ENCODE peak calls at places on chromosomes 4 and X, in ten cellular contexts. U is DMS79 treated with DMSO at 0.1 percent for 48 hours; H is fibroblast of lung; A is H54; B is nephron progenitor cell; W is cerebellum; X is stimulated activated CD4-positive, alpha-beta T cell treated with anti-CD3 and anti-CD28 coated beads, Interleukin-2, amount 100 ng/mL, for 4 hours; R is NCI-H1694 treated with DMSO at 0.1 percent for 48 hours; J is NCI-H187; K is T-helper 2 cell. Z is an unnamed sample.

GRCh38 chr4:84530871-84531270 is 31.8 kb upstream of the NKX6-1 start:
- DNase-seq in W (no peak), K (no peak), U (no peak), B (no peak), H (peak), R (no peak), A (no peak), J (no peak), X (no peak), Z (no peak)

GRCh38 chr4:5416637-5417036 is 291.7 kb downstream of the EVC2 start:
- DNase-seq in A (no peak), B (no peak), H (no peak), W (no peak), J (no peak), X (no peak), K (no peak), U (no peak), R (no peak), Z (no peak)

GRCh38 chr4:123832173-123833026 is 435.8 kb downstream of the SPRY1 start:
- DNase-seq in K (no peak), B (no peak), H (peak), A (peak), X (no peak), W (no peak), J (no peak), R (no peak), U (no peak), Z (no peak)

GRCh38 chr4:151219091-151219490 is 57.9 kb upstream of the PRSS48 start:
- DNase-seq in B (no peak), W (no peak), X (no peak), R (no peak), H (no peak), J (no peak), U (no peak), K (no peak), A (no peak), Z (no peak)

GRCh38 chr4:153962311-153963039 is 173.6 kb upstream of the SFRP2 start:
- DNase-seq in A (no peak), J (no peak), B (no peak), K (peak), U (no peak), X (no peak), H (no peak), R (no peak), W (no peak), Z (no peak)

GRCh38 chrX:118346258-118347094 is 570 bp downstream of the WDR44 start:
- DNase-seq in K (peak), B (peak), A (no peak), X (peak), R (peak), H (no peak), J (peak), U (no peak), W (peak), Z (peak)

GRCh38 chr4:166066936-166067335 is 193.9 kb downstream of the TLL1 start:
- DNase-seq in H (no peak), K (no peak), U (no peak), R (no peak), A (no peak), J (no peak), W (no peak), B (no peak), X (no peak), Z (no peak)

GRCh38 chr4:154164931-154165839 is 326.4 kb downstream of the DCHS2 start:
- DNase-seq in H (peak), J (no peak), R (no peak), U (no peak), X (no peak), K (peak), B (no peak), W (no peak), A (no peak), Z (peak)

GRCh38 chr4:6731780-6732179 is 15.8 kb downstream of the BLOC1S4 start:
- DNase-seq in U (no peak), J (no peak), W (no peak), R (no peak), B (no peak), A (no peak), K (no peak), X (no peak), H (no peak), Z (no peak)

GRCh38 chrX:68902706-68903105 is 73.9 kb downstream of the EFNB1 start:
- DNase-seq in K (no peak), B (no peak), X (no peak), J (no peak), U (no peak), R (no peak), W (no peak), H (no peak), A (no peak), Z (no peak)

GRCh38 chr4:6926681-6927478 is 17.3 kb downstream of the TBC1D14 start:
- DNase-seq in R (no peak), B (peak), K (peak), U (no peak), H (peak), W (no peak), J (no peak), X (peak), A (no peak), Z (no peak)

GRCh38 chrX:122866527-122866926 is 317.6 kb upstream of the GRIA3 start:
- DNase-seq in R (no peak), A (no peak), J (no peak), U (no peak), B (no peak), H (peak), K (no peak), W (no peak), X (no peak), Z (no peak)

GRCh38 chr4:6008092-6008551 is 10.1 kb downstream of the C4orf50 start:
- DNase-seq in X (no peak), U (no peak), A (no peak), K (peak), R (no peak), B (peak), J (no peak), W (no peak), H (no peak), Z (no peak)

GRCh38 chr4:69066945-69067344 is 29.3 kb upstream of the UGT2B7 start:
- DNase-seq in U (no peak), R (no peak), J (no peak), X (no peak), H (no peak), B (no peak), W (no peak), A (no peak), K (no peak), Z (no peak)

GRCh38 chr4:184234155-184234554 is 16.5 kb upstream of the ENPP6 start:
- DNase-seq in B (no peak), A (no peak), U (no peak), W (no peak), X (no peak), J (no peak), H (no peak), K (no peak), R (no peak), Z (no peak)

GRCh38 chrX:10011991-10012390 is 44.8 kb downstream of the CLDN34 start:
- DNase-seq in A (no peak), U (no peak), W (no peak), H (no peak), K (peak), J (no peak), X (no peak), B (no peak), R (no peak), Z (no peak)

GRCh38 chr4:80788798-80789197 is 241.7 kb upstream of the BMP3 start:
- DNase-seq in R (no peak), A (no peak), B (no peak), W (no peak), H (peak), K (no peak), X (no peak), J (no peak), U (peak), Z (no peak)

GRCh38 chr4:98568896-98569663 is 89.3 kb downstream of the TSPAN5 start:
- DNase-seq in K (no peak), J (no peak), W (peak), A (no peak), H (no peak), B (no peak), R (no peak), U (no peak), X (no peak), Z (no peak)

GRCh38 chr4:6461301-6462165 is 10.9 kb downstream of the PPP2R2C start:
- DNase-seq in W (no peak), J (no peak), B (no peak), A (no peak), K (no peak), U (no peak), X (no peak), R (no peak), H (no peak), Z (no peak)

GRCh38 chr4:108155373-108155772 is 13.4 kb downstream of the LEF1 start:
- DNase-seq in X (no peak), B (no peak), K (no peak), A (no peak), J (no peak), H (peak), W (no peak), U (no peak), R (no peak), Z (no peak)

GRCh38 chr4:185998791-185999190 is 70.2 kb upstream of the TLR3 start:
- DNase-seq in H (peak), K (no peak), B (no peak), A (no peak), R (no peak), U (peak), X (no peak), W (no peak), J (peak), Z (no peak)

GRCh38 chr4:77347341-77347740 is 190.3 kb downstream of the CCNG2 start:
- DNase-seq in H (no peak), X (no peak), J (no peak), K (no peak), A (no peak), B (no peak), R (no peak), W (no peak), U (no peak), Z (no peak)

GRCh38 chr4:136864580-136865185 is 667.6 kb downstream of the PCDH18 start:
- DNase-seq in R (peak), W (peak), U (peak), K (peak), B (peak), A (no peak), J (no peak), X (no peak), H (peak), Z (peak)

GRCh38 chr4:13182136-13182535 is 302.0 kb downstream of the RAB28 start:
- DNase-seq in R (no peak), H (no peak), A (no peak), W (no peak), K (no peak), B (no peak), J (no peak), X (no peak), U (no peak), Z (no peak)

GRCh38 chrX:129360175-129360574 is 163.1 kb downstream of the SMARCA1 start:
- DNase-seq in H (peak), U (no peak), X (no peak), K (peak), R (peak), A (no peak), J (no peak), W (no peak), B (peak), Z (peak)

Z was measured in Ammon's horn.